ENCODE peak calls at places on chromosomes 1 and 21, in five cellular contexts. K is fibroblast of lung, S is epithelial cell of esophagus, E is transverse colon, B is uterus. D is an unnamed sample.

GRCh38 chr21:35829014-35829525 is 231.3 kb downstream of the SETD4 start:
- DNase-seq in K (no peak), E (no peak), S (no peak), B (no peak), D (no peak)

GRCh38 chr1:210607361-210607760 is 278.7 kb downstream of the HHAT start:
- DNase-seq in K (no peak), S (no peak), E (no peak), B (no peak), D (no peak)

GRCh38 chr1:11842154-11843041 is 5.2 kb downstream of the NPPA start:
- DNase-seq in E (peak), K (peak), S (no peak), B (peak), D (no peak)

GRCh38 chr1:207923121-207923520 is 12.2 kb upstream of the CD34 start:
- DNase-seq in E (no peak), S (no peak), B (no peak), K (no peak), D (no peak)

GRCh38 chr1:77024500-77024899 is 157.2 kb downstream of the ST6GALNAC5 start:
- DNase-seq in K (no peak), E (no peak), B (no peak), S (no peak), D (no peak)

GRCh38 chr1:22452401-22452963 is 831 bp downstream of the ZBTB40 start:
- DNase-seq in E (peak), K (peak), S (peak), B (peak), D (no peak)

GRCh38 chr1:9459784-9460407 is 79.4 kb upstream of the SLC25A33 start:
- DNase-seq in E (peak), K (no peak), S (peak), B (no peak), D (no peak)

GRCh38 chr1:244049142-244049968 is 1.7 kb upstream of the ZBTB18 start:
- DNase-seq in E (peak), S (peak), K (no peak), B (peak), D (no peak)

GRCh38 chr1:226520640-226521355 is 27.8 kb upstream of the STUM start:
- DNase-seq in E (no peak), K (no peak), S (no peak), B (no peak), D (no peak)

GRCh38 chr1:113991467-113991997 is 12.3 kb downstream of the OLFML3 start:
- DNase-seq in K (no peak), S (no peak), E (no peak), B (no peak), D (no peak)

GRCh38 chr1:12447301-12447700 is 170.7 kb downstream of the DHRS3 start:
- DNase-seq in B (no peak), K (peak), E (no peak), S (no peak), D (peak)

GRCh38 chr1:40476924-40477679 is at the start of gene ZFP69:
- DNase-seq in S (peak), E (peak), B (peak), K (peak), D (no peak)

GRCh38 chr1:205520709-205521108 is 16.2 kb downstream of the CDK18 start:
- DNase-seq in K (no peak), B (no peak), E (no peak), S (no peak), D (no peak)

GRCh38 chr1:205711105-205712048 is 31.1 kb upstream of the SLC45A3 start:
- DNase-seq in S (peak), B (peak), K (peak), E (peak), D (peak)

GRCh38 chr21:33383056-33383888 is 19.9 kb upstream of the IFNGR2 start:
- DNase-seq in K (peak), S (peak), B (peak), E (peak), D (no peak)

GRCh38 chr1:45155957-45156356 is 50.4 kb downstream of the ZSWIM5 start:
- DNase-seq in B (no peak), K (no peak), S (no peak), E (no peak), D (no peak)

GRCh38 chr1:155183775-155184221 is 10.1 kb downstream of the TRIM46 start:
- DNase-seq in B (no peak), K (no peak), S (no peak), E (no peak), D (no peak)

GRCh38 chr1:155185783-155186265 is 12.2 kb downstream of the TRIM46 start:
- DNase-seq in S (no peak), K (no peak), E (no peak), B (no peak), D (no peak)

GRCh38 chr1:155186266-155186954 is 12.8 kb downstream of the TRIM46 start:
- DNase-seq in S (no peak), K (no peak), E (no peak), B (no peak), D (no peak)

GRCh38 chr1:155184351-155184811 is 10.7 kb downstream of the TRIM46 start:
- DNase-seq in S (no peak), K (no peak), B (no peak), E (no peak), D (no peak)

DNA sequence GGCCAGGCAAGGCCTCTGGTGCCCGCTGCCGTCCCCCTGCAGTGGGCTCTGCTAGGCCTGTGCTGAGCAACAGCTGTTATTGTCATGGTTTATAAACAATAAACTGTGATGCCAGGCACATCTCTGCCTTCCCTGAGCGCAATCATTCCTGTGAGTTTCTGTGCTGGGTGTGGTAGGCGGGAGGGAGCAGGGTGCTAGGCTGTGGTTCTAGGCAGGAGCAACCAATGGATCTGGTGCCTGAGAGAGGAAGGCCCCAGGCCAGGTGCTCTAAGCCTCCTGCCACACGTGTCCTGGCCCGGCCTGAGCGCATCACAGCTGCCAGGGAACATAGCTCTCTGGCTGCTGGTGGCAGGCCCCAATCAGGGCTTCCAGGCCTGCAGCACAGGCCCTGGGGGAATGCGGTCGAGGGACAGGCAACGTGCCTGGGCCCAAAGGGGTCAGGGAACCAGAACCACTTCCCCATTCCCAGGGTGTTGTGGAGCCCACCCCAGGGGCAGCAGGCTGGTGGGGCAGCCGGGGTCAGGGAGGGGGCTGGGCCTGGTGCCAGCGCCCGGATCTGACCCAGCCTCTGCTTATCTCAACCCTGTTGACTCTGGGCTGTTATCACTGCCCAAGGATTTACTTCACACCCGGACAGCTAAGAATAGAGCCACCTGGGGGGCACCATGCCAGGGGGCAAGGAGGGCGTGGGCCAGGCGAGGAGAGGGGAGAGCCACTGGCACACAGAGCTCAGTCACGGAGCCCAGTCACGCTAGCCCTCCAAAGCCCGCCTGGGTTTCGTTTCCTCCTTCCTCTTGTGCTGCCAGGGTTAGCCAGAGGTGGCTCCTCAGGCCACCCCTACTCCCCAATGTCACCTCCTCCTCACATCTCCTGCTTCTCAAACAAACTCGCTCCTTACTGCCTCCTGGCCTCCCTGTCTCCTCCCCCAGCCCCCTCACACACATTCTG is 11.5 kb downstream of the TRIM46 start:
- DNase-seq in S (peak), K (no peak), B (no peak), E (peak), D (no peak)
- H3K4me3 ChIP-seq in S (no peak), K (no peak), B (no peak), E (no peak), D (no peak)

DNA sequence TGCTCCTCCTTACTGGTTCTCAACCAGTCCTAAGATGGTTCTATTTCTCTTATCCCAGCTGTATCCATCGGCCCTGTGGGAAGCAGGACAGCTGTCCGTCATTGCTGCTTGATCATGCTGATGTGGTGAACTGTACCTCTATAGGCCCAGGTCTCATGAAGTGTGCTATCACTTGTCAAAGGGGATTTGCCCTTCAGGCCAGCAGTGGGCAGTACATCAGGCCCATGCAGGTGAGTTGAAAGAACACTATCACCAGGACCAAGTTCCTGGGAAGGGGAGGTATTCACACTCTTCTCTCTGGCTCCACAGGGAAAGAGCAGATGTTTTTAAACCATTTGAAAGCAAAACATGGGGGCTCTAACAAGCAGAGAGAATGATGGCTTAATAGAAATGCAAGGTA is 302.6 kb downstream of the PAPPA2 start:
- DNase-seq in K (no peak), B (no peak), S (no peak), E (no peak), D (no peak)
- TF ChIP-seq CTCF in K (no peak), B (no peak), S (no peak), E (no peak), D (no peak)

GRCh38 chr1:51240096-51240495 is 4.0 kb downstream of the RNF11 start:
- DNase-seq in S (no peak), B (no peak), E (peak), K (no peak), D (no peak)
- H3K4me3 ChIP-seq in S (no peak), B (no peak), E (no peak), K (no peak), D (no peak)

DNA sequence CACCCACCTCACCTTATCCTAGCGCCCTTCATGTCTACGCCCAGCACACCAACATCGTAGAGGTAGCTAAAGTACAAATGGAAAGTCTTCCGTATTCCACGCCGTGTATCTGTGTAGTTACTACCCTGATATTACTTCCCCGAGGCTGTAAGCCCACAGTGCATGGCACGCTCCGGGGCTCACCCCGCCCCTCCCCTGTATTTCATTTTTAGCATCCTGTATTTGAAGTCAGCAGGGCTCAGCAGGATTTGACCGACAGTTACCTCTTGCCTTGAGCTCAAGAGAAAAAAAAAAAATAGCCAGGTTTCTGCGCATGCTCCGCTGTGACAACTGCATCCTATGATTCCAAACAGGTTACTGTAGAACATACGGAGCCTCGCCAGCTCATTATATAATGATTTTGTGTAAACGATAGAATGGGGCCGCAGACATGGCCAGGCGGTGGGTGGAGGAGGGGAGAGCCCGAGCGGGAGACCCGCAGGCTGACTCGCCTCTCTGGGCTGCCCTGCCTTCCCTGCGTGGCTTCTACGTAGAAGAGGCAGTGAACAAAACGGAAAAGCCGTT is 1.3 kb downstream of the ABCG1 start:
- DNase-seq in S (peak), E (peak), B (peak), K (peak), D (no peak)
- TF ChIP-seq CTCF in S (no peak), E (no peak), B (no peak), K (no peak), D (no peak)

GRCh38 chr1:232431748-232432147 is 198.2 kb downstream of the SIPA1L2 start:
- DNase-seq in K (no peak), E (no peak), S (no peak), B (no peak), D (no peak)
- H3K4me3 ChIP-seq in K (no peak), E (no peak), S (no peak), B (no peak), D (no peak)

GRCh38 chr1:165686121-165686970 is 12.0 kb downstream of the ALDH9A1 start:
- DNase-seq in S (no peak), E (no peak), K (no peak), B (no peak), D (no peak)
- TF ChIP-seq CTCF in S (no peak), E (no peak), K (no peak), B (no peak), D (peak)

DNA sequence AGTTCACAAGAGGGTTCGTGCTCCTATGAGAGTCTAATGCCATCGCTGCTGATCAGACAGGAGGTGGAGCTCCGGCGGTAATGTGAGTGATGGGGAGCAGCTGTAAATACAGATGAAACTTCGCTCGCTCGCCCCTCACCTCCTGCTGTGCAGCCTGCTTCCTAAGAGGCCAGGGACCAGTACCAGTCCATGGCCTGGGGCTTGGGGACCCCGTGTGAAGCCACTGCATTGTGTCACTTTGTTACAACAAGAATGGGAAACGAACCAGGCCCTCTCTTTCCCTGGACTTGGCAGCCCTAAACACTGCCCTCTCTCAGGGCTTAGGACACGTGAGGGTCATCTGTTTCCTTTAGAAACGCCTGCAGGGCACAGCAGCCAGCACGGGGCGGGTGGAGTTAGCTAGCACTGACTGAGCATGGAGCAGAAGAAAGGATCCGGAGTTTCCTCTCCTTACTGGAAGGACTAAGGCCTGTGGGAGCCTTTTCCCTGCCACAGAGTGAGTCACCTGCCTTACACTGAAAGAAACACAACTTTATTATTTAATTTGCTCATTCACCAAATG is 185.2 kb upstream of the TMEM51 start:
- DNase-seq in K (peak), B (peak), E (no peak), S (peak), D (peak)
- H3K4me3 ChIP-seq in K (no peak), B (no peak), E (no peak), S (no peak), D (no peak)

DNA sequence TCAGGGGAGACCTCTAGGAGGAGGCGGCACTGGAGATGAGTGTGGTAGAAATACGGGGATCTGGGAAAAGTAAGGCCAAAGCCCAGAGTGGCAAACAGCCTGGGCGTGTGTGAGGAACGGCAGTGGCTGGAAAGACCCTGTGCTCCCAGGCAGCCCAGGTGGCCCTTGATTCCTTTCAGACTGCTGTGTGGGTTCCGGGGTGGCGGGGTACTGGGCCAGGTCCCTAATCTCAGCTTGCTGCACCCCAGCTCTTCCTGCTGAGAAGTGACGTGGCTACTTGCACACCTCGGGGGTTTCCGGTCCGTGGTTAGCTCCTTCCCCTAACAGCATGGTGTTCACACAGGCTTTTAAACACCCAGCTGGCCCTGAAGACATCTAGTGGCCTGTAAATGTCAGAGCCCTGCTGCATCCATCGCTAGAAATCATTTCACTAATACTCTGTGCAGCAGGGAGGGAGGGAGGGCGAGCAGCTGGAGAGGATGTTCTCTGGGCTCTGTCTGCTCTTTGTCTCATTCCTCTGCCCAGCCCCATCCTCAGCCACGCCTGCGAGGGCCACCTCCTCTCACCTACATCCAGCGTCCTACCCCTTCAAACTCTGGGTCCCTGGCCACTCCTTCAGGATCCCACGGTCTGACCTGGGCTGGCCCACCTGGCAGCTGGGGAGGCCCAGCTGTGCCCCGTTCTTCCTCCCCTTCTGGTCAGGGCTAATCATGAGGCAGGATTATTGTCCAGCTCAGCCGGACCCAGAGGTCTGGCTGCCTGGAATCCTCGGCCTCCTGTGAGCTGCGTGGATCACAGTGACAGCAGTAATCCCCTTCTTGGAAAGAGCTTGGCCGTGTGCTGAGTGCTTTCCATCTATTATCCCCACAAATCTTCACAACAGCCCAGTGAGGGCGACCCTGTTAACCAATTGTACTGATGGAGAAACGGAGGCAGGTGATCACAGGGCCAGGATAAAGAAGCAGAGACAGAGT is 7.2 kb downstream of the ZDHHC18 start:
- DNase-seq in K (no peak), S (no peak), E (peak), B (no peak), D (no peak)
- TF ChIP-seq CTCF in K (no peak), S (no peak), E (no peak), B (no peak), D (no peak)

DNA sequence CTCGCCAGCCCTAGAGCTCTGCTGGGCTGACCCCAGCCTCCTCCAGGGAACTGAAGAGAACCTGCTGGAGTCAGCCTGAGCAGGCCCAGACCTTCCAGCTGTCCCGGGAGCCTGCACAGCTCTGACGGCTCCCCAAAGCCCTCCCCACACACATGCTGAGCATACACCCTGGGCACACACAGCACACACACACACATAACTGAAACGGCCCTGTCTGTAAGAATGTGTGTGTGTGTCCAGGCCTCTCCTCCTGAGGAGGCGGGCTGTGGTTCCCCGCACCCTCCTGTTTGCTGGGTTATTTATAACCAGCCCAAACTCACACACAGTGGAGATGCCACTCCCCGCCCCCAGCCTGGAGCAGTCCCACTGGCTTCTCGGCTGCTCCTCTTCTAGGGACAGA is 20.2 kb downstream of the SDC3 start:
- DNase-seq in B (peak), K (peak), S (no peak), E (peak), D (peak)
- H3K4me3 ChIP-seq in B (no peak), K (peak), S (no peak), E (no peak), D (no peak)

DNA sequence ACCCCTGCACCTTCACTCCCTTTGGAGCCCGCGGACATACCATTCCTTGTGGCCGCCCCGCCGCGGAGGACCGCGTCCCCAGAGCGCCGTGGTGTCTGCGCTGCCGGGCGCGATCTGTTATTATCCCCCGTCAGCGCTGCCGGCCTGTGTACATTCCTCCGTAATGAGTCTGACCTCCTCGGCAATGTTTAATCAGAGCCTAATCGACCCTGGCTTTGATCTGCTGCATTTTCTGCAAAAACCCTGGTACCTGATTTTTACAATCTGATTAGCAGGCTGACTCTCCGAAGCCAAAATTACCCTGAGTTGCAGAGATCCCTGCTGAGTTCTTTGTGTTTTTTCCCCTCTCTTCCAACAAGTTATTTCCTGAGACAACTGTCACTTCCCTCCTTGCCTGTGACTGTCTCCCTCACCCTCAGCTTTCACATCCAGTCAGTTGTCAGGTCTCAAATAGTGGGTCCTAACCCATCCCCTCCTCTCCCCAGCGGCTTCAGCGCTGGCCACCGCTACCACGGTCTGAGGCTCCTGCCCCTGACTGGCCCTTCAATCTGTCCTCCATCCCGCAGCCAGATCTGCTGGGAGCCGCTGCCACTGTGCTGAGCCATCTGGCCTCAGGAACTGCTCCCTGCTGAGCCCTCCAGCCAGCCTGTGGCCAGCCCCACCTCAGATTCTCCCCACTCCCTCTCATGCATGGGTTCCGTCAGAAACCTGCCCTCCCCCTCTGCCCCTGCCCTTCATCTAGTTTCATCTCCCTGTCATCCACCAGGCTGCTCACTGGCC is 53.5 kb downstream of the GLIS1 start:
- DNase-seq in B (no peak), K (peak), S (peak), E (no peak), D (no peak)
- TF ChIP-seq CTCF in B (no peak), K (no peak), S (no peak), E (no peak), D (no peak)